ENCODE peak calls at places on chromosomes 1 and 21, in five cellular contexts. Q is CD8-positive, alpha-beta memory T cell; V is sigmoid colon; U is endodermal cell; B is pancreas. C is an unnamed sample. For H3K9me3, the result is how much of the 10 kb centered on the place peaks cover.

GRCh38 chr1:119676571-119677206 is 28.6 kb upstream of the ZNF697 start:
- DNase-seq in Q (no peak), V (peak), U (no peak), B (peak), C (no peak)

GRCh38 chr1:151908228-151908691 is 1.1 kb downstream of the THEM4 start:
- DNase-seq in Q (no peak), V (no peak), U (peak), B (no peak), C (no peak)

GRCh38 chr1:36882536-36883285 is 151.6 kb downstream of the GRIK3 start:
- DNase-seq in Q (no peak), V (no peak), U (no peak), B (no peak), C (no peak)

GRCh38 chr1:71413441-71414170 is 332.8 kb upstream of the ZRANB2 start:
- DNase-seq in Q (no peak), V (no peak), U (no peak), B (no peak), C (no peak)

GRCh38 chr1:172874950-172875349 is 175.8 kb downstream of the TNFSF18 start:
- DNase-seq in Q (no peak), V (no peak), U (no peak), B (no peak), C (no peak)

GRCh38 chr1:110916669-110917306 is 43.8 kb downstream of the CD53 start:
- DNase-seq in Q (no peak), V (no peak), U (no peak), B (no peak), C (no peak)

GRCh38 chr1:150963535-150964489 is 10.8 kb downstream of the CERS2 start:
- DNase-seq in Q (no peak), V (peak), U (no peak), B (no peak), C (no peak)

GRCh38 chr1:156862602-156863599 is 2.2 kb downstream of the NTRK1 start:
- DNase-seq in Q (no peak), V (no peak), U (no peak), B (no peak), C (no peak)

GRCh38 chr1:167905182-167905581 is 8.8 kb downstream of the ADCY10 start:
- DNase-seq in Q (no peak), V (no peak), U (no peak), B (no peak), C (no peak)

GRCh38 chr1:10471411-10472219 is 714 bp downstream of the DFFA start:
- DNase-seq in Q (no peak), V (no peak), U (no peak), B (no peak), C (no peak)

GRCh38 chr1:222387020-222387816 is 160.7 kb downstream of the HHIPL2 start:
- DNase-seq in Q (no peak), V (no peak), U (peak), B (no peak), C (no peak)

GRCh38 chr1:189606795-189607476 is 870.7 kb downstream of the BRINP3 start:
- DNase-seq in Q (no peak), V (no peak), U (no peak), B (no peak), C (no peak)

GRCh38 chr21:34795152-34796141 is 126.7 kb downstream of the CLIC6 start:
- DNase-seq in Q (no peak), V (no peak), U (no peak), B (no peak), C (no peak)

GRCh38 chr1:42925132-42925769 is 33.4 kb downstream of the SLC2A1 start:
- DNase-seq in Q (no peak), V (no peak), U (peak), B (no peak), C (peak)

GRCh38 chr21:38088916-38089762 is 167.7 kb upstream of the KCNJ15 start:
- DNase-seq in Q (no peak), V (no peak), U (no peak), B (no peak), C (no peak)

GRCh38 chr1:223707270-223708000 is 4.9 kb upstream of the CAPN2 start:
- DNase-seq in Q (no peak), V (peak), U (peak), B (peak), C (no peak)

GRCh38 chr1:232904131-232904530 is 46.3 kb upstream of the NTPCR start:
- DNase-seq in Q (no peak), V (no peak), U (no peak), B (no peak), C (no peak)

GRCh38 chr21:43717967-43718871 is 710 bp upstream of the PDXK start:
- DNase-seq in Q (no peak), V (no peak), U (no peak), B (peak), C (no peak)

DNA sequence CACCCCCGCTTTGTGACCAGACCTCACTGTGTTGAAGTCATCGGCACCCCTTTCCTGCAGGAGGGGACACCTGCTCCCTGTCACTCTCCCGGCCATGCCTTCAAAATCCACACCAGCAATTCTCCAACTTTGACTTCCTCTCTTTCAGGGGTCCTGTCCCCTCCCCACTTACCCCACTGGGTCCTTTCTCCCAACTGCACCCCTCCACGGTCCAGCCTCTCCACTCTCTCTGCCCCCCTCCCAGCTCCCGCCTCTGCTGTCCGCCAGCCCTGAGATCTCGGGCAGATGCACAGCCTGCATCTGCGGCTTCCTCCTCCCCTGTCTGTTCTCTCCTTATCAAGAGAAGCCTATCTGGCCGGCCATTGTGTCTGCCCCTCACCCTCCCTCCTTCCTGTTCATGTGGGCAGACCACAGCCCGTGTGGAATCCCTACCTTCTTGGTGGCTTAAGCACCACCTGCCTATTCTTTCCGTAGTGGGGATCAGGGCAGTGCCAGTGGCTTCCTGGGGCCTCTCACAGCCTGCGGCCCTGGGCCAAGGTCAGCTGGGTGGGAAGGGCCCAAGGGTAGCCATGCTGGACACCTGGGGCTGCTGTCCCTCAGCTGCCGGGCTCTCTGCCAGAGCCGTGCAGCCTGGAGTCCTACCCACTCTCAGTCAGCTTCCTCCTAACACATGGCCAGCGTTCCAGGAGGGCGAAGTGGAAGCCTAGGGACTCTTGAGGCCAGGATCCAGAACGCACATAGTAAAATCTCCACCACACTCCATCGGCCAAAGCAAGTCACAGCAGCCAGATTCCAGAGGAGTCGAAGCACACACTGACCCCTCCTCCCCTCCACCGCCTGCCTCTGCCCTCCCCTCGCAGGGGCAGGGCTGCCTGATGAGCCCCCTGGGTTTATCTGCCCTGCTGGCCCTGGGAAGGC is 5.1 kb upstream of the HES4 start:
- DNase-seq in Q (no peak), V (peak), U (peak), B (peak), C (no peak)
- H3K4me3 ChIP-seq in Q (no peak), V (no peak), U (peak), B (no peak), C (no peak)

GRCh38 chr1:2840036-2840809 is 38.7 kb upstream of the TTC34 start:
- DNase-seq in Q (peak), V (no peak), U (no peak), B (no peak), C (peak)
- H3K9me3 ChIP-seq in Q (under half), V (under half), U (under half), B (under half), C (under half)

DNA sequence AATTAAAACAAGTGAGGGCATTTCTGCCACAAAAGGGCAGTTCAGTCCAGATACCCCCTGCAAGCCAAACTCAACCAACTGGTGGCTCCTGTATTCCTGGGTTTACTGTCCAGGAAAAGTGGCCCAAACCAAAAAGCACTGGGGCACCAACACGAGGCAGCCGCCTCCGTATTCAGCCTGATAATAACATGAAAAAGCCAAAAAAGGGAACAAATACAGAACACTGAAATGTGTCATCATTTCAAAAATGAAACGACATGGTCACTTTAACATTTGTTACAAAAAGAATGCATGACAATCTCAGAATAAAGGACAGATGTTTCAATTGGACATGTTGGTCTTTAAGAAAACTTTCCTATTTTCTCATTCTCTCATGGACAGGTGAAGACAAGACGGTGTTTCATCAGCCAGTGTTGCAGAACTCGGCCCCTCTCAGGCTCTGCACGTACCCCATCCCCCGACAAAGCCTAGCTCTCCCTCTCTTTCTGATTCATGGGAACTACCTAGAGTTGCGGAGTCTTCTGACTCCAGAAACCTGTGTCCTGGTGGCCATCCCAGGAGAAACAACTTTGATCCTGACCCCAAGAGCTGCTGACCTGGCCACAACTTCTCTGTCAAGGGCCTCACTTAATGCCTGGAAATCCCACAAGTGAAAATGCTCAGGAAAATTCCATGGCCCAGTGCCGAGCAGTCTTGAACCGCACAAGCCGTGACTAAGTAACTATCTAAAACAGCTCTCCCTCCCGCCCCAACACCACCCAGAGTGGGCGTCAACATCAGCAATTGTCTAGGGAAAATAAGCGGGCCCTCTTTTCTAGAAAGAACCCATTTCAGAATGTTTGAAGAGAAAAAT is 27.1 kb downstream of the ZBTB17 start:
- DNase-seq in Q (no peak), V (peak), U (no peak), B (peak), C (peak)
- H3K4me3 ChIP-seq in Q (peak), V (peak), U (no peak), B (no peak), C (peak)

GRCh38 chr21:9767592-9768375 is 753.6 kb upstream of the TPTE start:
- DNase-seq in Q (no peak), V (no peak), U (no peak), B (no peak), C (no peak)
- H3K9me3 ChIP-seq in Q (under half), V (under half), U (half or more), B (under half), C (half or more)

GRCh38 chr1:171834831-171835230 is 6.5 kb upstream of the DNM3 start:
- DNase-seq in Q (no peak), V (no peak), U (no peak), B (no peak), C (no peak)
- H3K4me3 ChIP-seq in Q (no peak), V (no peak), U (no peak), B (no peak), C (no peak)

GRCh38 chr1:17755120-17755519 is at the start of gene ACTL8:
- DNase-seq in Q (no peak), V (no peak), U (no peak), B (no peak), C (no peak)
- H3K9me3 ChIP-seq in Q (under half), V (under half), U (under half), B (under half), C (under half)

DNA sequence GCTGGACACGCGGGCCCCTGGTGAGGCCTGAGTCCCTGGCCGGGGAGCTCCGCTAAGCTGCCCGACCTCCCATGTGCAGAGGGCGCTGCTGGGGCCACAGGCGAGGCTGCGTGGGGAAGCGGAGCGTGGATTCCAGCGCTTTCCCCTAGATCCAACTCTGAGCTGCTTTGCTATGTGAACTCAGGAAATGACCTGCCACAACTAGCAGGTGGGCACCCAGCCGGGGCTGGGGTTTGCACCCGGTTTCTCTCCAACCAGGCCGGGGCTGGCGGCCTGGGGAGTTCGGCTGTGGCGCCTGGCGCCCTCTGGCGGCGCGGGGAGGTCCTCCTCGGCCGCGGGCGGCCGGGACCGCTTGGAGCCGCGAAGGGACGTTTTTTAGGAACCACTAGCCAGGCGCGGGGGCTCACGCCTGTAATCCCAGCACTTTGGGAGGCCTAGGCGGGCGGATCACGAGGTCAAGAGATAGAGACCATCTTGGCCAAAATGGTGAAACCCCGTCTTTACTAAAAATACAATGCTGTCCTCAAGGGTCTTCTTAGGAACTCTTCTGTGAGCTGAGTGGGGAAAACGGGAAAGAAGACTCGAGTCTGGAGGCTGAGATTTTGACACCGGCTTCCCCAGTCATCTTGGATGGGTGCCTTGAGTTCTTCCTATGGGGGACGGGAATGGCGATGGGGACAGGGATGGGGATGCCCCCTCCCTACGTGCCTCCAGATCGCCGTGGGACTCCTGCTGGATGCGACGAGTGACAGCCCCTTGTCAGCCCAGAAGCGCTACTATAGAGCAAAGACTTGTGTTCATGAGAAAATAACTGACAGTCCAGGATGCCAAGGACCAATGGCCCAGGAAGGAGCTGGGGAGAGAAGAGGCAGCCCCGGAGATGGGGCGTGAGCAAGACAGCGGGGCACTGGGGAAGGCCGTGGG is 12.6 kb downstream of the PYCR2 start:
- DNase-seq in Q (peak), V (peak), U (peak), B (peak), C (peak)
- H3K4me3 ChIP-seq in Q (no peak), V (no peak), U (peak), B (no peak), C (no peak)

GRCh38 chr1:2822621-2823145 is 21.2 kb upstream of the TTC34 start:
- DNase-seq in Q (no peak), V (no peak), U (no peak), B (no peak), C (no peak)

GRCh38 chr1:2821373-2821955 is 20.0 kb upstream of the TTC34 start:
- DNase-seq in Q (no peak), V (no peak), U (no peak), B (no peak), C (no peak)

GRCh38 chr1:2823921-2824660 is 22.6 kb upstream of the TTC34 start:
- DNase-seq in Q (no peak), V (no peak), U (no peak), B (no peak), C (no peak)

GRCh38 chr1:2820731-2821372 is 19.4 kb upstream of the TTC34 start:
- DNase-seq in Q (no peak), V (no peak), U (no peak), B (no peak), C (no peak)

GRCh38 chr1:2821970-2822620 is 20.6 kb upstream of the TTC34 start:
- DNase-seq in Q (peak), V (no peak), U (no peak), B (peak), C (peak)
- H3K9me3 ChIP-seq in Q (under half), V (under half), U (under half), B (under half), C (under half)

GRCh38 chr1:39877231-39877778 is 6.0 kb downstream of the TRIT1 start:
- DNase-seq in Q (no peak), V (no peak), U (no peak), B (no peak), C (no peak)
- H3K4me3 ChIP-seq in Q (no peak), V (no peak), U (peak), B (no peak), C (no peak)